ENCODE peak calls at places on chromosomes 16 and 17, in ten cellular contexts. B is left ventricle myocardium inferior; T is T-helper 2 cell; J is renal cortical epithelial cell; V is posterior cingulate gyrus; D is NCI-H1694; L is iris pigment epithelial cell; R is T-helper 1 cell; N is activated CD4-positive, CD25-positive, alpha-beta regulatory T cell; G is HFF-Myc. O is an unnamed sample.

GRCh38 chr17:68006797-68007196 is 10.5 kb upstream of the C17orf58 start:
- DNase-seq in J (no peak), B (peak; percentile 33), D (no peak), V (no peak), R (no peak), G (no peak), N (no peak), L (no peak), T (no peak), O (peak; percentile 12)

GRCh38 chr17:64328875-64329405 is 61.7 kb downstream of the PECAM1 start:
- DNase-seq in G (no peak), T (no peak), D (no peak), V (no peak), J (no peak), R (no peak), L (no peak), B (no peak), N (no peak), O (no peak)

GRCh38 chr16:79797486-79797885 is 196.9 kb upstream of the MAF start:
- DNase-seq in J (no peak), T (no peak), L (no peak), V (no peak), D (no peak), N (no peak), B (no peak), R (no peak), G (no peak), O (no peak)

GRCh38 chr16:3938843-3939624 is 58.5 kb upstream of the CREBBP start:
- DNase-seq in T (peak; percentile 54), L (peak; percentile 91), J (peak; percentile 40), V (no peak), D (peak; percentile 14), N (peak; percentile 52), G (no peak), B (peak; percentile 43), R (peak; percentile 52), O (peak; percentile 68)

GRCh38 chr17:42279776-42280630 is 3.8 kb upstream of the STAT5B start:
- DNase-seq in V (no peak), N (no peak), J (no peak), D (no peak), R (no peak), L (no peak), G (no peak), B (no peak), T (no peak), O (no peak)

GRCh38 chr16:89322381-89323119 is 105.0 kb downstream of the ZNF778 start:
- DNase-seq in R (no peak), D (no peak), V (peak; percentile 27), N (no peak), J (no peak), G (no peak), T (no peak), B (no peak), L (peak; percentile 93), O (peak; percentile 82)

GRCh38 chr16:89308391-89309333 is 91.2 kb downstream of the ZNF778 start:
- DNase-seq in G (no peak), J (no peak), T (peak; percentile 79), B (peak; percentile 10), V (no peak), R (no peak), L (no peak), D (no peak), N (no peak), O (no peak)

GRCh38 chr16:70152578-70153302 is 20.8 kb upstream of the CLEC18C start:
- DNase-seq in L (no peak), N (no peak), B (no peak), D (no peak), V (no peak), G (no peak), J (no peak), T (no peak), R (no peak), O (no peak)

GRCh38 chr17:48100591-48101011 is 677 bp downstream of the CBX1 start:
- DNase-seq in G (no peak), R (no peak), D (peak; percentile 71), J (peak; percentile 26), L (peak; percentile 55), B (peak; percentile 37), N (no peak), T (no peak), V (no peak), O (peak; percentile 64)